ENCODE peak calls at places on chromosomes 5 and 9, in ten cellular contexts. W is sigmoid colon, R is right lobe of liver, F is hepatocyte, V is SK-N-SH, L is epithelial cell of esophagus, X is activated B cell treated with CpG ODN at 0.5 μM for 24 hours, N is A549, G is heart left ventricle, K is fibroblast of the aortic adventitia. S is an unnamed sample.
A peak's percentile ranks its signal among the peaks of the same experiment; 100 is the strongest.

GRCh38 chr9:108290839-108291585 is 564.8 kb downstream of the ACTL7B start:
- DNase-seq in W (no peak), R (no peak), F (no peak), V (no peak), L (peak; percentile 58), X (no peak), N (no peak), G (no peak), K (no peak), S (no peak)

GRCh38 chr9:81868145-81868544 is 60.1 kb upstream of the SPATA31D4 start:
- DNase-seq in W (no peak), R (no peak), F (no peak), V (no peak), L (no peak), X (no peak), N (no peak), G (no peak), K (peak; percentile 47), S (no peak)

GRCh38 chr9:14018061-14018460 is 295.9 kb downstream of the NFIB start:
- DNase-seq in W (no peak), R (no peak), F (peak; percentile 24), V (no peak), L (peak; percentile 78), X (no peak), N (peak; percentile 19), G (no peak), K (peak; percentile 89), S (no peak)

GRCh38 chr9:135108801-135109500 is 21.5 kb downstream of the OLFM1 start:
- DNase-seq in W (no peak), R (no peak), F (no peak), V (no peak), L (no peak), X (no peak), N (no peak), G (no peak), K (no peak), S (no peak)

GRCh38 chr5:27578280-27578679 is 539.9 kb upstream of the CDH9 start:
- DNase-seq in W (no peak), R (no peak), F (no peak), V (no peak), L (no peak), X (no peak), N (no peak), G (no peak), K (no peak), S (no peak)

GRCh38 chr5:398475-399295 is 44.3 kb upstream of the EXOC3 start:
- DNase-seq in W (peak; percentile 57), R (no peak), F (peak; percentile 5), V (peak; percentile 22), L (no peak), X (no peak), N (no peak), G (no peak), K (no peak), S (peak; percentile 72)

GRCh38 chr9:109956811-109957440 is 176.9 kb downstream of the PALM2AKAP2 start:
- DNase-seq in W (no peak), R (no peak), F (no peak), V (peak; percentile 62), L (no peak), X (no peak), N (no peak), G (no peak), K (peak; percentile 46), S (no peak)

GRCh38 chr9:137317979-137318511 is 16.0 kb upstream of the NRARP start:
- DNase-seq in W (peak; percentile 54), R (no peak), F (no peak), V (peak; percentile 36), L (no peak), X (no peak), N (no peak), G (peak; percentile 48), K (no peak), S (no peak)

GRCh38 chr5:149762958-149763630 is 33.0 kb downstream of the PPARGC1B start:
- DNase-seq in W (no peak), R (no peak), F (no peak), V (no peak), L (no peak), X (no peak), N (no peak), G (no peak), K (no peak), S (no peak)

GRCh38 chr5:149767278-149767550 is 37.1 kb downstream of the PPARGC1B start:
- DNase-seq in W (no peak), R (no peak), F (no peak), V (no peak), L (no peak), X (no peak), N (no peak), G (no peak), K (no peak), S (no peak)

GRCh38 chr5:149764086-149764485 is 34.0 kb downstream of the PPARGC1B start:
- DNase-seq in W (no peak), R (no peak), F (no peak), V (no peak), L (no peak), X (no peak), N (no peak), G (no peak), K (no peak), S (no peak)

GRCh38 chr5:149766460-149767277 is 36.6 kb downstream of the PPARGC1B start:
- DNase-seq in W (no peak), R (no peak), F (no peak), V (no peak), L (no peak), X (no peak), N (no peak), G (no peak), K (no peak), S (no peak)

DNA sequence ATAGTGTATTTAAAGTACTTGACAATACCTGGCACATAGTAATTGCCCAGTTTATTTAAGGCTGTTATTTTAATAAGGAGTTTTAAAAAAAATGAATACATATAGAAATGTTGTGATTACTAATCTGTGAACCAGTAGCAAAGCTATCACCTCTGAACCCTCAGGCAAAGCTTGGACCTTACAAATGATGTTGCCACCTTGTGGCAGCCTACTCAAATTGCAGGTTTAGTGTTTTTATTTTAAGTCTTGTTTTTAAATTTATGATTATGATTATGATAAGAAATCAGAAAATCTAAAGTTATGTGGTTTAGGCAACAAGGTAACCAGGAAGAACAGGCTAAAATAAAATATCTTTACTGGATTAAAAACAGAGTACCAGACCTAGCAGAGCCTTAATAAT is 35.8 kb downstream of the PPARGC1B start:
- DNase-seq in W (no peak), R (no peak), F (no peak), V (no peak), L (no peak), X (no peak), N (peak; percentile 61), G (no peak), K (no peak), S (no peak)
- TF ChIP-seq CTCF in W (peak; percentile 21), R (peak; percentile 29), F (peak; percentile 23), V (peak; percentile 35), L (peak; percentile 46), X (no peak), N (peak; percentile 38), G (no peak), K (no peak), S (peak; percentile 41)

GRCh38 chr5:142981886-142982820 is 212.0 kb downstream of the ARHGAP26 start:
- DNase-seq in W (peak; percentile 92), R (peak; percentile 89), F (peak; percentile 63), V (peak; percentile 43), L (peak; percentile 97), X (no peak), N (no peak), G (peak; percentile 80), K (peak; percentile 89), S (peak; percentile 74)

GRCh38 chr5:142982821-142983200 is 212.6 kb downstream of the ARHGAP26 start:
- DNase-seq in W (no peak), R (no peak), F (no peak), V (no peak), L (no peak), X (no peak), N (no peak), G (no peak), K (no peak), S (no peak)

GRCh38 chr5:142981475-142981874 is 211.3 kb downstream of the ARHGAP26 start:
- DNase-seq in W (no peak), R (no peak), F (no peak), V (no peak), L (no peak), X (no peak), N (no peak), G (no peak), K (peak; percentile 31), S (no peak)

GRCh38 chr5:142984016-142984415 is 213.8 kb downstream of the ARHGAP26 start:
- DNase-seq in W (no peak), R (no peak), F (no peak), V (no peak), L (peak; percentile 20), X (no peak), N (no peak), G (no peak), K (peak; percentile 15), S (no peak)

GRCh38 chr5:142984525-142984924 is 214.3 kb downstream of the ARHGAP26 start:
- DNase-seq in W (no peak), R (no peak), F (no peak), V (no peak), L (no peak), X (no peak), N (no peak), G (no peak), K (no peak), S (no peak)
- TF ChIP-seq CTCF in W (no peak), R (no peak), F (no peak), V (no peak), L (no peak), X (no peak), N (no peak), G (no peak), K (no peak), S (no peak)

GRCh38 chr5:178671745-178672144 is 44.9 kb upstream of the CLK4 start:
- DNase-seq in W (no peak), R (no peak), F (no peak), V (no peak), L (no peak), X (no peak), N (no peak), G (no peak), K (no peak), S (no peak)

GRCh38 chr5:178667685-178668084 is 40.8 kb upstream of the CLK4 start:
- DNase-seq in W (no peak), R (no peak), F (no peak), V (no peak), L (no peak), X (no peak), N (no peak), G (no peak), K (no peak), S (no peak)

GRCh38 chr5:178670486-178670885 is 43.6 kb upstream of the CLK4 start:
- DNase-seq in W (no peak), R (no peak), F (no peak), V (no peak), L (no peak), X (no peak), N (no peak), G (no peak), K (no peak), S (no peak)

GRCh38 chr5:178667109-178667508 is 40.3 kb upstream of the CLK4 start:
- DNase-seq in W (no peak), R (no peak), F (peak; percentile 37), V (no peak), L (no peak), X (no peak), N (no peak), G (no peak), K (no peak), S (no peak)

GRCh38 chr5:178668579-178668978 is 41.7 kb upstream of the CLK4 start:
- DNase-seq in W (no peak), R (no peak), F (no peak), V (no peak), L (no peak), X (no peak), N (no peak), G (no peak), K (no peak), S (no peak)
- TF ChIP-seq CTCF in W (no peak), R (no peak), F (no peak), V (no peak), L (no peak), X (no peak), N (no peak), G (no peak), K (no peak), S (no peak)

GRCh38 chr5:171750316-171750788 is 35.3 kb upstream of the SMIM23 start:
- DNase-seq in W (no peak), R (peak; percentile 29), F (no peak), V (peak; percentile 26), L (peak; percentile 10), X (no peak), N (peak; percentile 29), G (peak; percentile 57), K (peak; percentile 64), S (no peak)
- TF ChIP-seq CTCF in W (no peak), R (no peak), F (no peak), V (peak; percentile 19), L (no peak), X (no peak), N (peak; percentile 16), G (peak; percentile 29), K (peak; percentile 20), S (peak; percentile 11)

S was measured in RWPE2.